ENCODE peak calls at places on chromosomes 3 and 15, in ten cellular contexts. C, K, D, Q, B, I, J, U, S and H are unnamed samples.

GRCh38 chr15:73598540-73599195 is 34.5 kb downstream of the NPTN start:
- DNase-seq in U (no peak), B (no peak), C (no peak), I (no peak), Q (peak; percentile 76), S (no peak), J (peak; percentile 33), D (no peak), K (no peak), H (peak; percentile 27)

GRCh38 chr15:61731081-61731480 is 329.2 kb downstream of the VPS13C start:
- DNase-seq in S (no peak), D (no peak), B (no peak), I (no peak), C (no peak), K (no peak), Q (peak; percentile 34), U (no peak), J (no peak), H (no peak)

GRCh38 chr3:14516738-14517345 is 23.3 kb downstream of the GRIP2 start:
- DNase-seq in I (no peak), K (no peak), S (no peak), C (no peak), J (no peak), Q (no peak), D (no peak), B (no peak), U (peak; percentile 42), H (no peak)

GRCh38 chr3:8757551-8758518 is 11.6 kb downstream of the OXTR start:
- DNase-seq in C (no peak), D (no peak), S (no peak), B (no peak), Q (peak; percentile 87), U (no peak), K (no peak), I (no peak), J (peak; percentile 39), H (no peak)

GRCh38 chr15:88382482-88382983 is 84.7 kb downstream of the MRPL46 start:
- DNase-seq in U (no peak), C (no peak), D (no peak), J (no peak), S (no peak), I (no peak), B (no peak), Q (no peak), K (no peak), H (peak; percentile 23)

GRCh38 chr3:41148446-41148845 is 50.9 kb upstream of the CTNNB1 start:
- DNase-seq in D (no peak), K (peak; percentile 19), B (no peak), J (peak; percentile 33), I (no peak), Q (no peak), U (no peak), S (no peak), C (no peak), H (no peak)

GRCh38 chr3:134029734-134030381 is at the start of gene SLCO2A1:
- DNase-seq in Q (peak; percentile 17), D (no peak), U (no peak), K (peak; percentile 56), I (no peak), C (peak; percentile 28), B (peak; percentile 77), J (no peak), S (peak; percentile 27), H (peak; percentile 28)

GRCh38 chr15:34360298-34360697 is 6.7 kb downstream of the LPCAT4 start:
- DNase-seq in S (no peak), C (no peak), U (no peak), B (peak; percentile 57), K (no peak), D (no peak), Q (no peak), I (no peak), J (no peak), H (no peak)

GRCh38 chr3:117346878-117347277 is 637.3 kb downstream of the TUSC7 start:
- DNase-seq in I (no peak), U (no peak), B (no peak), D (no peak), C (no peak), J (no peak), S (no peak), K (no peak), Q (no peak), H (no peak)

GRCh38 chr15:65460948-65461347 is 38.2 kb upstream of the IGDCC4 start:
- DNase-seq in D (no peak), S (no peak), I (no peak), U (no peak), K (no peak), C (no peak), B (no peak), Q (peak; percentile 54), J (peak; percentile 40), H (no peak)

GRCh38 chr3:107986505-107986904 is 104.3 kb downstream of the CD47 start:
- DNase-seq in U (no peak), B (no peak), J (peak; percentile 12), K (no peak), Q (peak; percentile 25), I (no peak), D (no peak), S (no peak), C (no peak), H (no peak)

GRCh38 chr15:93072440-93073394 is 16.3 kb downstream of the RGMA start:
- DNase-seq in S (peak; percentile 89), C (peak; percentile 69), K (no peak), B (peak; percentile 96), D (peak; percentile 54), Q (peak; percentile 53), U (peak; percentile 93), J (peak; percentile 69), I (peak; percentile 77), H (peak; percentile 86)

GRCh38 chr3:188253800-188254452 is 100.0 kb downstream of the LPP start:
- DNase-seq in D (no peak), U (no peak), S (no peak), Q (no peak), C (no peak), J (no peak), K (no peak), I (no peak), B (no peak), H (no peak)

GRCh38 chr3:81621277-81621676 is 140.2 kb downstream of the GBE1 start:
- DNase-seq in S (no peak), J (no peak), D (no peak), Q (no peak), U (no peak), I (no peak), K (no peak), C (no peak), B (no peak), H (no peak)

GRCh38 chr3:312170-312569 is 115.6 kb downstream of the CHL1 start:
- DNase-seq in D (no peak), U (no peak), K (no peak), C (no peak), I (no peak), S (no peak), B (no peak), Q (no peak), J (no peak), H (no peak)

GRCh38 chr3:112321867-112322652 is 10.9 kb upstream of the CD200 start:
- DNase-seq in S (no peak), Q (no peak), B (peak; percentile 66), D (no peak), I (no peak), C (no peak), J (no peak), U (no peak), K (no peak), H (peak; percentile 46)

GRCh38 chr15:99207672-99208071 is 41.7 kb downstream of the TTC23 start:
- DNase-seq in B (no peak), D (no peak), U (no peak), J (peak; percentile 14), C (no peak), I (no peak), Q (no peak), S (no peak), K (no peak), H (no peak)
- TF ChIP-seq CTCF in B (no peak), D (no peak), U (no peak), J (peak; percentile 4), C (no peak), I (no peak), Q (no peak), S (no peak), K (no peak), H (peak; percentile 7)

DNA sequence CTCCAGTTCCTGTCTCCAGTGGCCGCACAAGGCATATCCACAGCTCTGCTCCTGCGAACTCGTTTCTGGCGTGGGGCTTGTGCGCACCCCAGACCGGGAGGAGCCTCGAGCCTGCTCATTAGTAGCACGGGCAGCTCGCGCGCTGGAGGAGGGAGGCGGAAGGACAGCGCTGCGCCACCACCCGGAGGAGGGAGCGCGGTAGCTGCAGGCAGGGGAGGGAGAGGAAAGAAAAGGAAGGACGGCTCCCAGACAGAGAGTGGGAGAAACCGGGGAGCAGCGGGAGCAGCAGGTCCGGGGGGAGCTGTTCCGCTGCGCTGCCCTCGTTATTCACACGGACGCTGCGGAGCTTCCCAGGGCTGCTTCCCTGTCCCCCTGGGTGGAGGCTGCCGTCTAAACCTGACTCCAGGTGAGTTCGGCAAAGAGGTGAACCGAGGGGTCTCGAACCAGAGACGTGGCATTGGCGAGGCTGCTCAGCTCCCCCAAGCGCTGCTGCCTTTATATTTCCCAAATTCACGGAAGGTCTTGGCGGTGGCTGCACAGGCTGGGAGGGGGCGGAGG is 121.3 kb upstream of the ZNF717 start:
- DNase-seq in C (peak; percentile 67), I (no peak), Q (no peak), D (peak; percentile 59), K (no peak), S (no peak), U (no peak), J (peak; percentile 70), B (peak; percentile 88), H (peak; percentile 58)
- TF ChIP-seq CTCF in C (no peak), I (no peak), Q (no peak), D (no peak), K (no peak), S (no peak), U (no peak), J (peak; percentile 62), B (peak; percentile 54), H (peak; percentile 29)

DNA sequence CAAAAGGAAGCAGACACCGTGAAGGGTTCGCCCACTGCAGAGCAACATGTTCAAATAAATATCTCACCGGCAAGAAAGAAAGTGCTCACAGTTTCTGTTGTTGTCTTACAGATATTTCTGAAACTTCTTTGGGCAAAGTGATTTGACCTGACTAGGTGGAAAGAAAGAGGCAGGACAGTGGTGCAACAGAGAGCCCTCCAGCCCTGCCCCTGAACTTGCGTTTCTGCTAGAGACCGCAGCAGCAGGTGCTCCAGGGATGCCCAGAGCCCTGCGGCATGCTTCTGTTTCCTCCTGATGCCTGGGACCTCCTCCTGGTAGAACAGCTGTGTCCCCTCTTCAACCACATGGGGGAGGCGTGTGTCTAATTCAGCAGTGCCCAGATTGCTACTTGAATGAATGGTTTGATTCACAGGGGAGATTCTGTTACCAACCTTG is 123.4 kb downstream of the ATP10A start:
- DNase-seq in U (no peak), I (no peak), K (no peak), J (peak; percentile 9), D (no peak), S (no peak), B (peak; percentile 61), Q (peak; percentile 58), C (peak; percentile 34), H (no peak)
- TF ChIP-seq CTCF in U (peak; percentile 40), I (no peak), K (peak; percentile 13), J (peak; percentile 28), D (no peak), S (peak; percentile 47), B (peak; percentile 49), Q (peak; percentile 56), C (no peak), H (no peak)

DNA sequence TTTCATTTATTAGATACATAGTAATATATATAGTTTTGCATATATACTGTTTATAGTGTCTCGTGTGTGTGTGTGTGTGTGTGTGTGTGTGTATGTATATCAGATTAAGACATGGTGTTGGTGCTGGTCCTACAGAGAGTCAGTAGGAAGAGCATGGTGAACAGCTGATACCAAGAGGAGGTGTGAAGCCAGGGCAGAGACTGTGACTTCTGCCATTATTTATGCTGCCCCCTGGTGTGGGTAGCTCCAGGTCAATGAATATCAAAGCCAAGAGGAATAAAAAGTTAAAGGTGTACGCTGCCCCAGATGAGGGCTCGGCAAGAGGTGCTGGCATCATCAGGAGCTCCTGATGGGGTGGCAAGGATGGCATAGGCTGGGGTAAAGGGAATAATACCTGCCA is 299.5 kb upstream of the RASGRP1 start:
- DNase-seq in S (no peak), D (no peak), I (no peak), U (no peak), C (no peak), B (no peak), Q (no peak), J (no peak), K (no peak), H (no peak)
- TF ChIP-seq CTCF in S (no peak), D (no peak), I (no peak), U (no peak), C (no peak), B (no peak), Q (peak; percentile 17), J (peak; percentile 34), K (no peak), H (peak; percentile 29)